ENCODE peak calls at places on chromosome 2, in nine cellular contexts. W, Z, D, O, N, G, P, E and J are unnamed samples.

GRCh38 chr2:47198985-47199451 is 43.9 kb upstream of the STPG4 start:
- DNase-seq in W (no peak), Z (no peak), D (no peak), O (no peak), N (no peak), G (no peak), P (no peak), E (no peak), J (no peak)

GRCh38 chr2:36653155-36653554 is 43.4 kb upstream of the VIT start:
- DNase-seq in W (peak), Z (no peak), D (no peak), O (no peak), N (no peak), G (no peak), P (no peak), E (no peak), J (no peak)

GRCh38 chr2:128978155-128978707 is 659.6 kb upstream of the HS6ST1 start:
- DNase-seq in W (no peak), Z (no peak), D (no peak), O (no peak), N (no peak), G (no peak), P (no peak), E (no peak), J (no peak)

GRCh38 chr2:120445431-120446143 is 99.7 kb downstream of the INHBB start:
- DNase-seq in W (peak), Z (no peak), D (no peak), O (no peak), N (no peak), G (no peak), P (no peak), E (peak), J (no peak)

GRCh38 chr2:60735496-60736250 is 20.4 kb upstream of the PAPOLG start:
- DNase-seq in W (no peak), Z (peak), D (no peak), O (peak), N (no peak), G (no peak), P (no peak), E (peak), J (no peak)

GRCh38 chr2:120469486-120469885 is 123.5 kb downstream of the INHBB start:
- DNase-seq in W (no peak), Z (no peak), D (no peak), O (peak), N (peak), G (peak), P (peak), E (peak), J (no peak)

GRCh38 chr2:39646891-39647780 is 18.6 kb upstream of the TMEM178A start:
- DNase-seq in W (no peak), Z (no peak), D (no peak), O (no peak), N (no peak), G (no peak), P (no peak), E (no peak), J (no peak)

GRCh38 chr2:238638100-238638981 is 209.5 kb upstream of the TWIST2 start:
- DNase-seq in W (no peak), Z (no peak), D (no peak), O (no peak), N (no peak), G (no peak), P (no peak), E (peak), J (no peak)

GRCh38 chr2:28447943-28448737 is 47.7 kb upstream of the PLB1 start:
- DNase-seq in W (no peak), Z (no peak), D (no peak), O (no peak), N (peak), G (no peak), P (no peak), E (no peak), J (no peak)

GRCh38 chr2:28088970-28089369 is 198.4 kb downstream of the BABAM2 start:
- DNase-seq in W (no peak), Z (no peak), D (no peak), O (no peak), N (no peak), G (no peak), P (no peak), E (no peak), J (no peak)

GRCh38 chr2:26185954-26186353 is 13.1 kb downstream of the GAREM2 start:
- DNase-seq in W (no peak), Z (no peak), D (no peak), O (no peak), N (peak), G (no peak), P (no peak), E (no peak), J (no peak)

GRCh38 chr2:24231461-24231881 is 56.6 kb downstream of the FAM228A start:
- DNase-seq in W (no peak), Z (no peak), D (no peak), O (peak), N (no peak), G (no peak), P (no peak), E (no peak), J (no peak)

GRCh38 chr2:113886479-113887383 is 3.2 kb upstream of the ACTR3 start:
- DNase-seq in W (peak), Z (peak), D (peak), O (peak), N (no peak), G (peak), P (peak), E (peak), J (peak)

GRCh38 chr2:68330691-68331090 is 10.9 kb upstream of the CNRIP1 start:
- DNase-seq in W (no peak), Z (no peak), D (no peak), O (no peak), N (no peak), G (no peak), P (no peak), E (no peak), J (no peak)

GRCh38 chr2:59025157-59025757 is 784.1 kb upstream of the FANCL start:
- DNase-seq in W (peak), Z (peak), D (no peak), O (peak), N (no peak), G (no peak), P (no peak), E (peak), J (no peak)

GRCh38 chr2:25700221-25700660 is 26.9 kb upstream of the DTNB start:
- DNase-seq in W (peak), Z (no peak), D (no peak), O (peak), N (no peak), G (no peak), P (peak), E (no peak), J (no peak)

GRCh38 chr2:226080323-226080722 is 680.8 kb downstream of the NYAP2 start:
- DNase-seq in W (no peak), Z (no peak), D (no peak), O (no peak), N (no peak), G (no peak), P (no peak), E (no peak), J (no peak)

GRCh38 chr2:21333694-21334093 is 209.9 kb downstream of the TDRD15 start:
- DNase-seq in W (no peak), Z (no peak), D (no peak), O (no peak), N (no peak), G (no peak), P (no peak), E (no peak), J (no peak)

GRCh38 chr2:117686699-117687098 is 127.8 kb upstream of the DDX18 start:
- DNase-seq in W (no peak), Z (no peak), D (no peak), O (no peak), N (no peak), G (no peak), P (no peak), E (no peak), J (no peak)

GRCh38 chr2:72176281-72176680 is 28.6 kb upstream of the CYP26B1 start:
- DNase-seq in W (no peak), Z (no peak), D (no peak), O (no peak), N (no peak), G (no peak), P (no peak), E (no peak), J (no peak)

GRCh38 chr2:78147466-78147865 is 625.3 kb upstream of the LRRTM4 start:
- DNase-seq in W (no peak), Z (no peak), D (no peak), O (no peak), N (no peak), G (no peak), P (no peak), E (no peak), J (no peak)

GRCh38 chr2:102761763-102762162 is at the start of gene TMEM182:
- DNase-seq in W (no peak), Z (no peak), D (peak), O (no peak), N (no peak), G (peak), P (no peak), E (no peak), J (no peak)

GRCh38 chr2:148022351-148022750 is 1.5 kb downstream of the MBD5 start:
- DNase-seq in W (no peak), Z (no peak), D (no peak), O (no peak), N (no peak), G (no peak), P (no peak), E (no peak), J (no peak)

GRCh38 chr2:148023861-148024260 is 3.0 kb downstream of the MBD5 start:
- DNase-seq in W (no peak), Z (no peak), D (no peak), O (no peak), N (no peak), G (no peak), P (no peak), E (no peak), J (no peak)

GRCh38 chr2:148020358-148021058 is at the start of gene ORC4:
- DNase-seq in W (peak), Z (peak), D (peak), O (peak), N (peak), G (peak), P (peak), E (peak), J (peak)

GRCh38 chr2:148021059-148021985 is at the start of gene MBD5:
- DNase-seq in W (peak), Z (peak), D (peak), O (peak), N (peak), G (no peak), P (peak), E (peak), J (no peak)

DNA sequence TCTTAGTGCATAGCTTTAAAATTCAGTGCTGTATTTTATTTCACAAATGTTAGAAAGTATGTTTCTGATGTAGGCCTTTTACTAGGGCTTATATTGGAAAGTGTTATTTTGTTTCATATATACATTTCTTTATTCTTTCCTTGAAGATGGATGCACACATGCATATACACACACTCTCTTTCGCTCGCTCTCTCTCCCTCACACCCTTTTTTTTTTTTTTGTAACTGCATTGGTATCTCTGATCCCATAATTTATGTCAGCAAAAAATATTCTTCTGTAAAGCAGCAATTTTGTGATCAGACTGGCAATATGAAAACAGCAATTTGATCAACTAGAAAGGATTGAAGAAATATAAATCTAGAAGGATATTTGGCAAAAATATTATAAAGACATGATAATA is 2.0 kb downstream of the MBD5 start:
- DNase-seq in W (no peak), Z (no peak), D (no peak), O (no peak), N (no peak), G (no peak), P (no peak), E (no peak), J (no peak)
- H3K4me3 ChIP-seq in W (no peak), Z (no peak), D (no peak), O (no peak), N (peak), G (no peak), P (no peak), E (no peak), J (no peak)

GRCh38 chr2:219279151-219279915 is at the start of gene DNAJB2:
- DNase-seq in W (peak), Z (peak), D (peak), O (peak), N (peak), G (peak), P (peak), E (peak), J (peak)

GRCh38 chr2:219279916-219280516 is 850 bp downstream of the DNAJB2 start:
- DNase-seq in W (no peak), Z (no peak), D (no peak), O (no peak), N (peak), G (no peak), P (no peak), E (no peak), J (no peak)

GRCh38 chr2:219278655-219279150 is 463 bp upstream of the DNAJB2 start:
- DNase-seq in W (no peak), Z (no peak), D (no peak), O (no peak), N (no peak), G (no peak), P (no peak), E (no peak), J (no peak)

GRCh38 chr2:219280682-219281081 is 1.5 kb downstream of the DNAJB2 start:
- DNase-seq in W (no peak), Z (no peak), D (no peak), O (no peak), N (peak), G (no peak), P (no peak), E (no peak), J (no peak)

DNA sequence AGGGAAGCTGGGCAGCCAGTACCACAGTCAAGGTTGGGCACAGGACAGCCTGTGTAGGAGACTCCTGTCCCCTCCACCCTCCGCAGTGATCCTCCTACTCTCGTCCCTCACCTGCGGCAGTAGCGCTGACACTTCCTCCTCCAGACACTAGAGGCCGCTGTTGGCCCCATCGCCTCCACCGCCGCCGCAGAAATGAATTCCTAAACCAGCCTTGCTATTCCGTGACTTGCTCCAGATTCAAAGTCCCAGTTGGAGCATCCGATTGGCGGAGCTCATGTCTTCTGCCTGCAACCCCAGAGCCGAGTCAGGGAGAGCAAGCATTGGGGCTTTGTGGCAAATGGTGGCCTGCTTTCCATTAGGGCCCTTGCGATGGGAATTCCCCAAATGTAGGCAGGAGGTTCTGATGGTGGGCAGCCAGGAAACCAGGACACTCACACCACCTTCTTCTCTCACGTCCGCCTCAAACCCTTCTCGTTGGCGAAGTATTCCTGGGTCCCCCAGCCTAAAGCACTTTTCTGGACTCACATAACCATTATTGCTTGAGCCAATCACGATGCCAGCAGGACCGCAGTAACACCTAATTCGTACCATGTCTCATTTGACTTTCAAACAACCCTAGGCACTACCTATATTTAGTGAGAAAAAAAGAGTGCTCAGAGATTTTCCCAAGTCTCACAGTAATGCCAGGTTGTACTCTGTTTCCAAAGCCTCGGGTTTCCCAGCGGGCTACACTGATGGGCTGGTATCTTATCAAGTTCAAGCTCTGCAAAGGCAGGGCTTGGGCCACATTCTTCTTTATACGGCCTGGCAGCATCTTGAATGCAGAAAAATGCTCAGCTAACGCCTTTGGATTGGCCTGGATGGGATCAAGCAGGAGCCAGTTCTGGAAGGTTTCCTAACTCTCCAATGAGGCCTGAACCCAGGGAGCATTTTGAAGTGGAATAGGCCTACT is 1.2 kb upstream of the DNAJB2 start:
- DNase-seq in W (peak), Z (peak), D (peak), O (peak), N (peak), G (peak), P (peak), E (peak), J (no peak)
- TF ChIP-seq POLR2A in W (peak), Z (no peak), D (no peak), O (no peak), N (no peak), G (no peak), P (no peak), E (peak), J (no peak)

GRCh38 chr2:235749121-235749780 is 255.4 kb downstream of the AGAP1 start:
- DNase-seq in W (no peak), Z (no peak), D (no peak), O (no peak), N (no peak), G (no peak), P (no peak), E (no peak), J (no peak)

GRCh38 chr2:235746257-235746934 is 252.6 kb downstream of the AGAP1 start:
- DNase-seq in W (peak), Z (no peak), D (peak), O (peak), N (peak), G (peak), P (peak), E (no peak), J (no peak)

GRCh38 chr2:235747868-235748144 is 254.0 kb downstream of the AGAP1 start:
- DNase-seq in W (peak), Z (peak), D (no peak), O (no peak), N (no peak), G (no peak), P (no peak), E (no peak), J (no peak)

GRCh38 chr2:235745597-235745996 is 251.8 kb downstream of the AGAP1 start:
- DNase-seq in W (no peak), Z (no peak), D (no peak), O (no peak), N (no peak), G (no peak), P (no peak), E (no peak), J (no peak)

GRCh38 chr2:235747001-235747867 is 253.4 kb downstream of the AGAP1 start:
- DNase-seq in W (no peak), Z (no peak), D (no peak), O (no peak), N (no peak), G (no peak), P (no peak), E (no peak), J (no peak)
- H3K27ac ChIP-seq in W (no peak), Z (no peak), D (no peak), O (no peak), N (peak), G (no peak), P (no peak), E (no peak), J (no peak)

DNA sequence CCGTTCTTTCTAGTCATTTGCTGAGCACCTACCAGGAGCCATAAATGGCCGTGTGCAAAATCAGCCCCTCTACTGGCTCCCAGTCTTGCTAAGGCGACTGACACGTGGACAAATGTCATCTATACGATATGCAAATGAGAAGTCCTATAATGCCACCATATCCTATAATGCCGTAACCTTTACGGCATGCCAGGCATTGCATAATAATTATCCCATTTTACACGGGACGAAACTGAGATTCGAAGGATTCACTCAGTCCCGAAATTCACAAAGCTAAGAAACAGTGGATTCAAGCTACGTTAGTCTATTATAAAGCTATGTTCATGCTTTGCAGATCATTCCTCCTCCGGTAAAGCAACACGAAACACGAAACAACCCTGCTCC is 34.1 kb upstream of the RNF149 start:
- DNase-seq in W (no peak), Z (no peak), D (no peak), O (no peak), N (no peak), G (no peak), P (no peak), E (no peak), J (no peak)
- H3K4me3 ChIP-seq in W (no peak), Z (no peak), D (no peak), O (peak), N (no peak), G (no peak), P (no peak), E (no peak), J (no peak)

GRCh38 chr2:159617651-159618050 is 1.3 kb upstream of the BAZ2B start:
- DNase-seq in W (no peak), Z (no peak), D (no peak), O (peak), N (no peak), G (peak), P (peak), E (no peak), J (no peak)

GRCh38 chr2:159617080-159617479 is 732 bp upstream of the BAZ2B start:
- DNase-seq in W (no peak), Z (no peak), D (no peak), O (no peak), N (no peak), G (no peak), P (no peak), E (no peak), J (no peak)

GRCh38 chr2:159615187-159615935 is 987 bp downstream of the BAZ2B start:
- DNase-seq in W (peak), Z (peak), D (peak), O (peak), N (peak), G (peak), P (peak), E (peak), J (peak)

GRCh38 chr2:159614534-159615186 is 1.7 kb downstream of the BAZ2B start:
- DNase-seq in W (no peak), Z (no peak), D (no peak), O (no peak), N (no peak), G (no peak), P (no peak), E (no peak), J (no peak)

DNA sequence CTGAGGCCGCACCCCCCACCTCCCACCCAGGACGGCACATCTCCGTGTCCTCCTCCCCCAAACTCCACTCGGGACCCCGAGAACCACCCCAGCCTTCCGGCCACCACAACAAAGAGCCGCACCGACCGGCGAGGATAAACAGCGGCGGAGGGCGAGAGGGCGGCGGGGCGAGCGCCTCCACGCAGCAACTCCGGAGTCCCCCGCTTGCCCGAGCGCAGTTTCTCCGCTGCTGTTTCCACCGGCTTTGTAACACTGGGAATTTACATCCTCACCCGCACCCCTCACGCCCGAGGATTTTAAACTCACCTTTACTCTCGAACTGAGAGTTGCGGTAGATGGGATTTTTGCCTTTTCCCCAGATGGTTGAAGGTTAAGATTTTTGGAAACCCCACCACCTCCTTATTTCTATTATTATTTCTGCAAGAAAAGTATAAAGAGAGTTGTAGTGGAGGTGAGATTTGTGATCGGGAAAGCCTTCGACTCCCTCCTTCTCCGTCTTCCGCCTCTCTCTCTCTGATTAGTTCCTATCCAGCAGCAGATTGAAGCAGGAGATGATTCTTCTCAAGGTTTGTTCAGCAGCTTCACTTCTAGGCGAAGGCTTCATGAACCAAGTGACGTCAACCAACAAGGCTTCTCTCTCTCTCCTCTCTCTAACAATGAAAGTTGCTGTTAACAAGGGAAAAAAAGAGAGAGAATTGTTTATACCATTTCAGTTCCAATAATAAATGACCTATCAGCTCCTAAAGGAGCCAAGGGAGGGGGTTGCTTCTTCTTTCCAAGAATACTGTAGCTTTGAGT is at the start of gene BAZ2B:
- DNase-seq in W (peak), Z (peak), D (peak), O (peak), N (peak), G (peak), P (peak), E (no peak), J (no peak)
- TF ChIP-seq POLR2A in W (peak), Z (peak), D (peak), O (no peak), N (peak), G (peak), P (peak), E (no peak), J (no peak)